ENCODE peak calls at places on chromosomes 4 and X, in four cellular contexts. One of them, this sample, is unnamed.

GRCh38 chrX:150421816-150422215 is 58.7 kb downstream of the MAMLD1 start:
- DNase-seq in colonic mucosa: no peak
- DNase-seq in suprapubic skin: no peak
- DNase-seq in psoas muscle: peak; percentile 75
- DNase-seq in this sample: no peak

GRCh38 chrX:40727599-40728252 is 7.6 kb downstream of the MED14 start:
- DNase-seq in psoas muscle: no peak
- DNase-seq in colonic mucosa: no peak
- DNase-seq in suprapubic skin: no peak
- DNase-seq in this sample: no peak

GRCh38 chr4:158750379-158750778 is 18.4 kb upstream of the FNIP2 start:
- DNase-seq in colonic mucosa: no peak
- DNase-seq in suprapubic skin: no peak
- DNase-seq in psoas muscle: no peak
- DNase-seq in this sample: no peak

GRCh38 chr4:113468165-113469022 is 293.1 kb downstream of the CAMK2D start:
- DNase-seq in colonic mucosa: peak; percentile 58
- DNase-seq in psoas muscle: peak; percentile 84
- DNase-seq in suprapubic skin: peak; percentile 91
- DNase-seq in this sample: no peak

GRCh38 chr4:10589308-10589707 is 95.3 kb downstream of the CLNK start:
- DNase-seq in suprapubic skin: no peak
- DNase-seq in psoas muscle: no peak
- DNase-seq in colonic mucosa: no peak
- DNase-seq in this sample: no peak

GRCh38 chr4:155617312-155617711 is 49.3 kb upstream of the GUCY1A1 start:
- DNase-seq in suprapubic skin: no peak
- DNase-seq in psoas muscle: no peak
- DNase-seq in colonic mucosa: no peak
- DNase-seq in this sample: no peak

GRCh38 chrX:24025741-24026402 is 1.1 kb downstream of the KLHL15 start:
- DNase-seq in suprapubic skin: peak; percentile 65
- DNase-seq in colonic mucosa: peak; percentile 25
- DNase-seq in psoas muscle: no peak
- DNase-seq in this sample: no peak

GRCh38 chrX:68419934-68420333 is 13.4 kb downstream of the OPHN1 start:
- DNase-seq in psoas muscle: no peak
- DNase-seq in suprapubic skin: no peak
- DNase-seq in colonic mucosa: no peak
- DNase-seq in this sample: no peak

GRCh38 chrX:18582910-18583493 is 88.9 kb downstream of the RS1 start:
- DNase-seq in suprapubic skin: no peak
- DNase-seq in psoas muscle: no peak
- DNase-seq in colonic mucosa: no peak
- DNase-seq in this sample: no peak

GRCh38 chr4:109729563-109730293 is at the start of gene PLA2G12A:
- DNase-seq in colonic mucosa: peak; percentile 84
- DNase-seq in psoas muscle: peak; percentile 82
- DNase-seq in suprapubic skin: peak; percentile 86
- DNase-seq in this sample: peak; percentile 86

GRCh38 chr4:87633239-87633638 is 16.8 kb upstream of the DMP1 start:
- DNase-seq in psoas muscle: no peak
- DNase-seq in colonic mucosa: no peak
- DNase-seq in suprapubic skin: no peak
- DNase-seq in this sample: peak; percentile 50

GRCh38 chr4:87631668-87632067 is 18.4 kb upstream of the DMP1 start:
- DNase-seq in psoas muscle: no peak
- DNase-seq in colonic mucosa: no peak
- DNase-seq in suprapubic skin: no peak
- DNase-seq in this sample: no peak

GRCh38 chr4:87632469-87632868 is 17.6 kb upstream of the DMP1 start:
- DNase-seq in suprapubic skin: no peak
- DNase-seq in psoas muscle: no peak
- DNase-seq in colonic mucosa: no peak
- DNase-seq in this sample: no peak
- H3K4me3 ChIP-seq in suprapubic skin: no peak overlapping the region
- H3K4me3 ChIP-seq in psoas muscle: no peak overlapping the region
- H3K4me3 ChIP-seq in colonic mucosa: no peak overlapping the region
- H3K4me3 ChIP-seq in this sample: no peak overlapping the region

GRCh38 chr4:72567036-72567435 is 2.0 kb downstream of the ADAMTS3 start:
- DNase-seq in suprapubic skin: no peak
- DNase-seq in psoas muscle: no peak
- DNase-seq in colonic mucosa: no peak
- DNase-seq in this sample: no peak

GRCh38 chr4:72569719-72570235 is 756 bp upstream of the ADAMTS3 start:
- DNase-seq in suprapubic skin: no peak
- DNase-seq in colonic mucosa: no peak
- DNase-seq in psoas muscle: peak; percentile 17
- DNase-seq in this sample: no peak

GRCh38 chr4:72568959-72569718 is at the start of gene ADAMTS3:
- DNase-seq in suprapubic skin: peak; percentile 78
- DNase-seq in psoas muscle: peak; percentile 70
- DNase-seq in colonic mucosa: peak; percentile 28
- DNase-seq in this sample: no peak

GRCh38 chr4:72566573-72566972 is 2.4 kb downstream of the ADAMTS3 start:
- DNase-seq in psoas muscle: no peak
- DNase-seq in suprapubic skin: no peak
- DNase-seq in colonic mucosa: no peak
- DNase-seq in this sample: no peak

DNA sequence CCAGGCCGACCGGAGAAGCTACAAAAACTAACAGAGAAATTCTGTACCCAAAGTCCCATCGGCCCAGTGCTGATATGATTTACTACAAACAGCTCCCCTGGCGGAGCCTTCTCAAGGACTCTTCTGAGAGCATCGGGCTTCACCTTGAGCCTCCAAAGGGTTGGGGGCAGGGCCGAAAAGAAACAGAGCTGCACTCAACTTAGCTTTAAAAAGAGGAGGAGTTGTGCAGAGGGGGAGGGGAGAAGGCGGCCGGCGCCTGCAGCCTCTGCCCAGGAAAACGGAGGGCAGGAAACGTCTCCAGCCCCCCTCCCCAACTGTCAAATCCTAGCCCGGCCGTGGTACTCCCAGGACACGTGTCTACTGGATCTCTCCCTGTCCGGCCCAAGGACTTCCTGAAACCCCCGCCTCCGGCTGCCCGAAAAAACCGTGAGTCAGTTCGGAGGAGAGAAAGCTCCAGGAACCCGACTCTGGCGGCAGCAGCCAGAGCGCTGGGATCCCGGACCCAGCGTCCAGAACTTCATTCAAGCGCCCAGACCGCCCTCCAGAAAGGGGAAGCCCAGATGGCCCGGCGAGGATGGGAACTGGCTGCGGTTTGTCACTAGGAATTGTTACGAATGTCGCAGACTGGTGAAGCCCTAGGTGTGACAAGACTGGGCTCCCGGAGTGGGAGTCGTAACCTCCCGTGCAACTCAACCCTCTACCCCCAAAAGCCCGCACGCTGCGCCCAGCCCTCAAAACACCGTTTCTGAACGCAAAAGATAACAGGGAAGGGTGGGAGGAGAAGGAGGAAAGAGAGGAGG is 1.0 kb downstream of the ADAMTS3 start:
- DNase-seq in psoas muscle: peak; percentile 72
- DNase-seq in colonic mucosa: peak; percentile 30
- DNase-seq in suprapubic skin: peak; percentile 81
- DNase-seq in this sample: peak; percentile 33
- TF ChIP-seq CTCF in psoas muscle: peak; percentile 17
- TF ChIP-seq CTCF in colonic mucosa: no peak
- TF ChIP-seq CTCF in suprapubic skin: no peak
- TF ChIP-seq CTCF in this sample: peak; percentile 32

DNA sequence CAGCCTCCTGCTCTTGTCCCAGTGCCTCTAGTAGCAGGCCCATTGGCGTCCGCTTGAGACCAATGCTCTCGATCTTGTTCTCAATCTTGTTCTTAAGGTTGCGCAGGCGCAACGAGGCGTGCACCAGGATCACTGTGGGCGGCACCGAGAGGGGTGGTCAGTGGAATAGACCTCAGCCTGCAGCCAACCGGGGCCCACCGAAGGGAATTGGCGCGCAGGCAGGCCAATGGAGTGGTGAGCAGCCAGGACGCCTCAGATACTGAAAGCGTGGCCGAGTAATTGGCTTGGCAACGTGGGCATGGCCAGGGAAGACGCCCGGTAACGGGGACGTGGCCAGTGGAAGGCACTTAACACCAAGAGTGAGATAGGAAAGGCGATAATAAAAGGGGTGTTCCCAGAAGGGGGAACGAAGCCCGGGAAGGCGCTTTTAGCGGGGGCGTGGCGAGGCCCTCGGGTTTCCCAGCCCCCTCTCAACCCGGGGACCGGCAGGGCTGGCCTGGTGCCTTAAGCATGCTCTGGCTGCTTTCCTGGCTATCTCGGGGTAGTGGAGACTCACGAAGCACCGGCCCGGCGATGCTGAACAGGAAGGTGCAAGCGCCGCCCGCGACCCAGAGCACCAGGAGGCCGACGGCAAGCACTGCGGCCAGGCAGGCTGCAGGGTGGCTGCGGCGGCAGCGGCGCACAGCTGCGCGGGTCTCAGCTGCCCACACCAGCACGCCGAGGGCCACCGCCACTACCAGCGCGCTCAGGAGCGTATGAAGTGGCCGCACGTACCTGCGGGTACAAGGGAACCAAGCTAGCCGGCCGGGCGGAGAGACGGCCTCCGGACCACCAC is 1.7 kb downstream of the PRAF2 start:
- DNase-seq in psoas muscle: peak; percentile 84
- DNase-seq in suprapubic skin: peak; percentile 69
- DNase-seq in colonic mucosa: peak; percentile 72
- DNase-seq in this sample: no peak
- H3K4me3 ChIP-seq in psoas muscle: peak overlapping the region; percentile 36
- H3K4me3 ChIP-seq in suprapubic skin: peak overlapping the region; percentile 52
- H3K4me3 ChIP-seq in colonic mucosa: peak overlapping the region; percentile 9
- H3K4me3 ChIP-seq in this sample: no peak overlapping the region

GRCh38 chr4:1856071-1856919 is at the start of gene LETM1:
- DNase-seq in suprapubic skin: peak; percentile 96
- DNase-seq in psoas muscle: peak; percentile 98
- DNase-seq in colonic mucosa: peak; percentile 96
- DNase-seq in this sample: peak; percentile 86

GRCh38 chr4:1862055-1862911 is 6.3 kb upstream of the LETM1 start:
- DNase-seq in colonic mucosa: no peak
- DNase-seq in psoas muscle: no peak
- DNase-seq in suprapubic skin: no peak
- DNase-seq in this sample: no peak

GRCh38 chr4:1857931-1858330 is 2.0 kb upstream of the LETM1 start:
- DNase-seq in psoas muscle: no peak
- DNase-seq in colonic mucosa: no peak
- DNase-seq in suprapubic skin: no peak
- DNase-seq in this sample: no peak

GRCh38 chr4:1856920-1857699 is 1.2 kb upstream of the LETM1 start:
- DNase-seq in suprapubic skin: no peak
- DNase-seq in psoas muscle: no peak
- DNase-seq in colonic mucosa: peak; percentile 69
- DNase-seq in this sample: no peak

GRCh38 chr4:1859389-1859753 is 3.4 kb upstream of the LETM1 start:
- DNase-seq in suprapubic skin: no peak
- DNase-seq in psoas muscle: no peak
- DNase-seq in colonic mucosa: no peak
- DNase-seq in this sample: no peak
- TF ChIP-seq CTCF in suprapubic skin: no peak
- TF ChIP-seq CTCF in psoas muscle: no peak
- TF ChIP-seq CTCF in colonic mucosa: no peak
- TF ChIP-seq CTCF in this sample: no peak

DNA sequence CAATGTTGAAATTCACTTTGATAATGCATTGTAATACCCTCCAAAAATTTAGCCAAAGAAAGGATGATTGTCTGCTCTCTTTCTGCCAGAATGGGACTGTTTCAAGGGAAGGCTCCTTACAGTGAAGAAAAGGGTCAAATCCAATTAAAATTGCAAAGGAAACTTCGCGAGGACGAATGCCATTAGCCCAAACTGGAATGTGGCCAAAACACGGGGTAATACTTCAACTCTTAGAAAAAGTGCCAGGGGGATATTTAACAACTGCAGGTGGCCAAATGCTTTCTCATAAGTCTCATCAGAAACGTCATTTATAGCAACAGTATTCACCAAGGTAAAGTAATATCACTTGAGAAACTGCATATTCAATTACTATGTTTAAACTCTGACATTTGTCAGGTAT is 29.0 kb downstream of the NKX3-2 start:
- DNase-seq in psoas muscle: no peak
- DNase-seq in colonic mucosa: no peak
- DNase-seq in suprapubic skin: no peak
- DNase-seq in this sample: no peak
- H3K4me3 ChIP-seq in psoas muscle: no peak overlapping the region
- H3K4me3 ChIP-seq in colonic mucosa: no peak overlapping the region
- H3K4me3 ChIP-seq in suprapubic skin: no peak overlapping the region
- H3K4me3 ChIP-seq in this sample: no peak overlapping the region

GRCh38 chrX:30635630-30636029 is 17.6 kb upstream of the GK start:
- DNase-seq in suprapubic skin: no peak
- DNase-seq in colonic mucosa: no peak
- DNase-seq in psoas muscle: no peak
- DNase-seq in this sample: no peak
- TF ChIP-seq CTCF in suprapubic skin: no peak
- TF ChIP-seq CTCF in colonic mucosa: peak; percentile 20
- TF ChIP-seq CTCF in psoas muscle: no peak
- TF ChIP-seq CTCF in this sample: peak; percentile 36

GRCh38 chr4:143358923-143359694 is 22.4 kb downstream of the GAB1 start:
- DNase-seq in psoas muscle: no peak
- DNase-seq in suprapubic skin: no peak
- DNase-seq in colonic mucosa: peak; percentile 85
- DNase-seq in this sample: peak; percentile 95
- H3K4me3 ChIP-seq in psoas muscle: no peak overlapping the region
- H3K4me3 ChIP-seq in suprapubic skin: peak overlapping the region; percentile 19
- H3K4me3 ChIP-seq in colonic mucosa: no peak overlapping the region
- H3K4me3 ChIP-seq in this sample: peak overlapping the region; percentile 17

DNA sequence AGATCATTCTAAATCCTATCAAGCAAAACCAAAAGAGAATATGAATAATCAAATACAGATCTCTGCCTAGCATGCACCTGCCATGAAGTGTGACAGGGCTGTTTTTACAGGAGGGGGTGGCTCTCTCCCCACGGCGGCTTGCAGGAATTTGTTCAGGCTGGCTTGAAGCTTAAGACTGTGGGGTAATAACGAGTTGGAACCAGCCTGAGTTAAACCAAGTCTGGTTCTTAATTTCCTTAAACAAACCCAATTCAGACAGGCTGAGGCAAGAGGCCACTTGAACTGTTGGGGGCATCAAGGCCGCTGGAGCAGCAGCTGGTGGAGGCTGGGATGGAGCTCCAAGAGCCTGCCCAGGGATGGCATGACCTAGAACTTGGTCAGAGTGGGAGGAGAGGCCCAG is 45.1 kb upstream of the LGI2 start:
- DNase-seq in colonic mucosa: no peak
- DNase-seq in psoas muscle: no peak
- DNase-seq in suprapubic skin: no peak
- DNase-seq in this sample: no peak
- TF ChIP-seq CTCF in colonic mucosa: no peak
- TF ChIP-seq CTCF in psoas muscle: no peak
- TF ChIP-seq CTCF in suprapubic skin: no peak
- TF ChIP-seq CTCF in this sample: no peak

DNA sequence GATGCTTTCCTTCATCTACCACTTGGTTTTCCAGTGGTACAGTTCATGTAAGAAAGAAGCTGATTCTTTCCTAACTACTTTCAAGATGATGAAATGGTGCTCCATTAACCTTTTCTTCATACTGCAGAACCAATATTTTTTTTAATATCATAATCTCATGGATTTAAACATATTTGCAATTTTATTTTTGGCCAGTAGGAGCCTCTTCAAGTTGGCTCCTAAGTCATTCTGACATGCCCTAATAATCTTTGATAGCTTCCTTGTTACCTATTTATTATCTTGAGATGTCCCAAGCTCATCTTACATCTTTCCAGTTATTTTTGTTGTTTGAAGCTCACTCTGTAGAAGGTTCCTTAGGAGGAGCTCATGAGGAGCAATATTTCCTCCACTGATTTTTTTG is 170.2 kb downstream of the APBB2 start:
- DNase-seq in psoas muscle: no peak
- DNase-seq in suprapubic skin: no peak
- DNase-seq in colonic mucosa: no peak
- DNase-seq in this sample: no peak
- H3K4me3 ChIP-seq in psoas muscle: no peak overlapping the region
- H3K4me3 ChIP-seq in suprapubic skin: no peak overlapping the region
- H3K4me3 ChIP-seq in colonic mucosa: no peak overlapping the region
- H3K4me3 ChIP-seq in this sample: no peak overlapping the region